ENCODE peak calls at places on chromosomes 1 and 21, in five cellular contexts. O is stomach, P is neural progenitor cell, D is tibial artery, F is hepatocyte. B is an unnamed sample. For H3K4me1, the result is how much of the 10 kb centered on the place peaks cover.

GRCh38 chr1:79124756-79125155 is 118.2 kb upstream of the ADGRL4 start:
- DNase-seq in O (no peak), P (no peak), D (no peak), F (no peak), B (no peak)

GRCh38 chr1:147580609-147581008 is 39.3 kb downstream of the BCL9 start:
- DNase-seq in O (no peak), P (no peak), D (no peak), F (no peak), B (no peak)

GRCh38 chr1:65959896-65960295 is 167.2 kb downstream of the PDE4B start:
- DNase-seq in O (peak), P (no peak), D (no peak), F (peak), B (no peak)

GRCh38 chr21:26769613-26770188 is 75.5 kb downstream of the ADAMTS1 start:
- DNase-seq in O (no peak), P (peak), D (no peak), F (peak), B (no peak)

GRCh38 chr1:177334276-177334675 is 163.5 kb downstream of the BRINP2 start:
- DNase-seq in O (no peak), P (no peak), D (no peak), F (peak), B (no peak)

GRCh38 chr1:228463559-228464455 is 23.4 kb upstream of the RNF187 start:
- DNase-seq in O (peak), P (peak), D (no peak), F (peak), B (peak)

GRCh38 chr1:67983867-67984266 is 66.6 kb downstream of the DIRAS3 start:
- DNase-seq in O (no peak), P (no peak), D (peak), F (no peak), B (peak)

GRCh38 chr21:29219165-29219770 is 79.5 kb upstream of the BACH1 start:
- DNase-seq in O (no peak), P (no peak), D (no peak), F (no peak), B (peak)

GRCh38 chr1:11701551-11701961 is 10.0 kb downstream of the DRAXIN start:
- DNase-seq in O (no peak), P (peak), D (no peak), F (no peak), B (no peak)

GRCh38 chr21:32554832-32555436 is 30.4 kb downstream of the TCP10L start:
- DNase-seq in O (no peak), P (no peak), D (no peak), F (no peak), B (no peak)

GRCh38 chr1:202319381-202320080 is 22.2 kb downstream of the UBE2T start:
- DNase-seq in O (no peak), P (no peak), D (peak), F (no peak), B (no peak)

GRCh38 chr21:42495765-42496119 is 282 bp downstream of the RSPH1 start:
- DNase-seq in O (no peak), P (no peak), D (no peak), F (peak), B (no peak)

GRCh38 chr1:153483776-153484175 is 23.3 kb upstream of the S100A7 start:
- DNase-seq in O (no peak), P (peak), D (no peak), F (no peak), B (no peak)

GRCh38 chr1:219126267-219126862 is 47.3 kb upstream of the LYPLAL1 start:
- DNase-seq in O (no peak), P (no peak), D (no peak), F (peak), B (no peak)

GRCh38 chr1:38135621-38136414 is 89.2 kb upstream of the POU3F1 start:
- DNase-seq in O (no peak), P (peak), D (no peak), F (no peak), B (no peak)

GRCh38 chr1:203076031-203076511 is 9.7 kb downstream of the MYOG start:
- DNase-seq in O (no peak), P (no peak), D (no peak), F (no peak), B (no peak)

GRCh38 chr1:12034381-12034801 is 15.1 kb downstream of the MIIP start:
- DNase-seq in O (no peak), P (no peak), D (no peak), F (peak), B (no peak)

GRCh38 chr1:67149179-67149770 is 14.5 kb upstream of the C1orf141 start:
- DNase-seq in O (peak), P (peak), D (peak), F (peak), B (peak)

GRCh38 chr1:15833069-15833679 is 14.3 kb upstream of the SPEN start:
- DNase-seq in O (peak), P (no peak), D (peak), F (no peak), B (peak)

GRCh38 chr1:4600615-4601460 is 53.6 kb upstream of the AJAP1 start:
- DNase-seq in O (peak), P (peak), D (peak), F (no peak), B (no peak)

GRCh38 chr1:151211972-151212705 is 13.8 kb downstream of the PIP5K1A start:
- DNase-seq in O (no peak), P (no peak), D (no peak), F (no peak), B (no peak)

GRCh38 chr1:239784896-239785295 is 306.8 kb upstream of the FMN2 start:
- DNase-seq in O (no peak), P (no peak), D (no peak), F (no peak), B (no peak)

GRCh38 chr1:239786464-239786863 is 305.2 kb upstream of the FMN2 start:
- DNase-seq in O (no peak), P (peak), D (no peak), F (no peak), B (no peak)

GRCh38 chr1:239785576-239785975 is 306.1 kb upstream of the FMN2 start:
- DNase-seq in O (no peak), P (no peak), D (no peak), F (no peak), B (no peak)
- H3K4me1 ChIP-seq in O (under half), P (under half), D (under half), F (under half), B (under half)

DNA sequence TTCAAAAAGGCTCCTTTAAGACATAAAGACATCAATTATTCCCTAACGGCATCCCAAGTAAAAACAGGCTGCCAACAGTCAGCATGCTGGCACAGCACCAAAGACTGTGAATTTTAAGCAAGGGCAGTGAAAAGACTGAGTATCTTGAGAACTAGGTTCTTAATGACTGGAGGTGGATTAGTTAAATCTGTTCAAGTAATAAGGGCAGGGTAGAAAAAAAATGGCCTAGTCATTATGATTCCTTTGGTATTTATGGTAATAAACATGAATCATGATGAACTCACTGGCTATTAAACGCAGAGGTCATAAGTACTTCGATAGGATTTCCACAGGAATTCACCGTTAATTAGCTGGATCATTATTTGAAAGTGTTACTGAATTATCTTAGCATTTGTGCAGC is 75.1 kb downstream of the KIFAP3 start:
- DNase-seq in O (no peak), P (no peak), D (peak), F (peak), B (peak)
- H3K27ac ChIP-seq in O (no peak), P (no peak), D (peak), F (no peak), B (no peak)

DNA sequence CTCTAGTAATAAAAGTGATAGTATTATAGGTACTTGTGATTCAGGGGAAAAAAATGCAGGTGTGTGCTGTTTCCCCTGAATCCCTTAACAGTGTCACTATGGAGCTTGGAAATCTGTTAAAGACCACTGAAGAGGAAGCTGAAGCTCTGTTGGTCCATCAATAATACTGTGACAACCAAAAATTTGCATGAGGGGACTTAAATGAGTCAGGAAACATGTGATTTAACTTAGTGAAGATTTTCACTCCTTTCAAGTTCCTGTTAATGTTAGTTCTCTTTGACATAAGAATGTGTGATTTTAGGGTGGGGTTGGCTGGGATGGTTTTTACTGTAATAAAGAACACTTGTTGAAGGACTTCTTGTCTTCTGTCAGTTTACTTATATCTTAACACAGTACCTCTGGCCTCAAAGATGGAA is 32.0 kb downstream of the VANGL2 start:
- DNase-seq in O (no peak), P (no peak), D (no peak), F (no peak), B (no peak)
- H3K4me1 ChIP-seq in O (under half), P (under half), D (under half), F (under half), B (under half)

GRCh38 chr1:6223617-6224016 is 12.1 kb downstream of the ICMT start:
- DNase-seq in O (no peak), P (no peak), D (no peak), F (peak), B (no peak)

GRCh38 chr1:6218380-6218779 is 12.5 kb downstream of the RNF207 start:
- DNase-seq in O (no peak), P (no peak), D (no peak), F (no peak), B (no peak)

GRCh38 chr1:6222644-6223043 is 13.1 kb downstream of the ICMT start:
- DNase-seq in O (no peak), P (no peak), D (no peak), F (peak), B (no peak)

GRCh38 chr1:6220236-6220635 is 14.3 kb downstream of the RNF207 start:
- DNase-seq in O (no peak), P (no peak), D (no peak), F (no peak), B (no peak)

GRCh38 chr1:6221210-6221784 is 14.5 kb downstream of the ICMT start:
- DNase-seq in O (no peak), P (no peak), D (no peak), F (no peak), B (no peak)
- H3K27ac ChIP-seq in O (no peak), P (no peak), D (no peak), F (no peak), B (no peak)

DNA sequence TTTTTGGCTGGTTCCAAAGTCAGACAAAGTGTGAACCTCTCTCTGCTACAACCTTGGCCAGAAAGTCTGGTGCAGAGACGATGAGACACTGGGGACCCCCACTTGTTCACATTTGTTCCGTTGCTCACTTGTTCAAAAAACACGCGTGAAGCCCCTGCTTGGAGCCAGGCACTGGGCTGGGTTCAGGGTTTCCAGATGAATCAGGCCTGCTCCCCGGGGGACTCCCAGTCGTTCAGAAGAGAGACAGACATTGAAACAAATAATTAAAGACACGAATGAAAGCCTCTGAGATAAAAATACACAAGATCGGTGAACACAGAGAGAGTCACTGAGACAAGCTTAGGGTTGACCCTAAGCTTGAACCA is 101.5 kb upstream of the RUNX3 start:
- DNase-seq in O (no peak), P (no peak), D (no peak), F (no peak), B (no peak)
- H3K4me1 ChIP-seq in O (half or more), P (under half), D (under half), F (under half), B (under half)

DNA sequence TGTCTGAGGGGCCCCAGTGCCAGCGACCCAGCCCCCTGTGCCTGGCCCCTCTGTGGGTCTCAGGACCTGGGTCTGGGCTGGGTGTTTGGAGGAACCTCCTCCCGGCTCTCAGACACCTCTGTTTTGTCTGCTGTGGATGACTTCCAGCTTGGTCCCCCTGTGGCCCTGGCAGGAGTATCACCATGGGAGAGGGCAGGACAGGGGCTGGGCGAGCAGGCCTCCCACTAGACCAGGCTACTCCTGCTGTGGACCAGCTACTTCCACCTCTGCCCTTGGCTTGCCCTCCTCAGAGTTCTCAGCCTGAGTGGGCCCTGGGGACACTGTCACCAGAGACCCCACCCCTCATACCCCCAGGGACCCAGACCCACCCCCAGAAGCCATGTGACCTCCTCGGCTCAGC is 21.8 kb downstream of the PLCH2 start:
- DNase-seq in O (no peak), P (no peak), D (no peak), F (no peak), B (no peak)
- H3K27ac ChIP-seq in O (no peak), P (no peak), D (no peak), F (no peak), B (no peak)

DNA sequence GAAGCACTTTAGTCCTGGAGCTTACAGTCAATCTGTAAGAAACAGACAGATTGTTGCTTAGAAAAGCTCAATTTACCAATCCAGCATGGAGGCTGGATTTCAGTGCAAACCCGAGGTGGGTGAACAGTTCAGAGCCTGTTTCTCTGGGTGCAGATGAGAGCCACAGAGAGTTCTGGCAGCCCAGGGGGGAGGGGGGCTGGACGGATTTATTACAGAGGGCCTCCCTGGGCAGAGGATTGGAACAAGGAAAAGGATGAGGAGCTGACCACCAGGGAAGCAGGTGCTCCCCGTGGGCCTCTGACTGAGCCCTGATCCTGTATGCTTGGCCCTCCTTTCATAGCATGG is 38.0 kb upstream of the EPS8L3 start:
- DNase-seq in O (no peak), P (no peak), D (peak), F (no peak), B (no peak)
- H3K4me1 ChIP-seq in O (under half), P (under half), D (under half), F (under half), B (under half)

GRCh38 chr1:44417351-44418021 is 12.4 kb downstream of the RNF220 start:
- DNase-seq in O (peak), P (peak), D (no peak), F (peak), B (peak)

GRCh38 chr1:44412591-44412990 is 7.5 kb downstream of the RNF220 start:
- DNase-seq in O (no peak), P (no peak), D (no peak), F (no peak), B (no peak)

GRCh38 chr1:44411861-44412260 is 6.8 kb downstream of the RNF220 start:
- DNase-seq in O (no peak), P (no peak), D (no peak), F (no peak), B (no peak)

GRCh38 chr1:44416408-44416807 is 11.4 kb downstream of the RNF220 start:
- DNase-seq in O (no peak), P (no peak), D (no peak), F (no peak), B (no peak)

DNA sequence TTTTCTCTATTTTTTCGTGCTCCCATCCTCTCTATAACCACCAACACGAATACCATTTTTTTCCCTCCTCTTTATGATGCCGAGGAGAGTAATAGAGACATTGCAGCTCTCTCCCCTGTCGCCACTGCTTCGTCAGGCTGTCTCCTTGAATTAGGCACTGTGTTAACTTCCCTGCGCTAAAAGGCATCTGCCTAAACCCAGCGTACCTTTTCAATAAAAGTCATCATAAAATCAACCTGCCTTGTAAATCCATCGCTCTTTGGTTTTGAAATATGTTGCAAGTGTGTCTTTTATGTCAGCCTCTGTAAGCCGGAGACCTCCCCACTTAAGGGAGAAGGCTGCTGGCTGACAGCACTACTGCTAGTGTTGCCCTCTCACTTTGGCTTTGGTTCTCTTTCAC is 8.7 kb downstream of the RNF220 start:
- DNase-seq in O (no peak), P (no peak), D (no peak), F (no peak), B (no peak)
- H3K27ac ChIP-seq in O (no peak), P (no peak), D (no peak), F (no peak), B (no peak)

DNA sequence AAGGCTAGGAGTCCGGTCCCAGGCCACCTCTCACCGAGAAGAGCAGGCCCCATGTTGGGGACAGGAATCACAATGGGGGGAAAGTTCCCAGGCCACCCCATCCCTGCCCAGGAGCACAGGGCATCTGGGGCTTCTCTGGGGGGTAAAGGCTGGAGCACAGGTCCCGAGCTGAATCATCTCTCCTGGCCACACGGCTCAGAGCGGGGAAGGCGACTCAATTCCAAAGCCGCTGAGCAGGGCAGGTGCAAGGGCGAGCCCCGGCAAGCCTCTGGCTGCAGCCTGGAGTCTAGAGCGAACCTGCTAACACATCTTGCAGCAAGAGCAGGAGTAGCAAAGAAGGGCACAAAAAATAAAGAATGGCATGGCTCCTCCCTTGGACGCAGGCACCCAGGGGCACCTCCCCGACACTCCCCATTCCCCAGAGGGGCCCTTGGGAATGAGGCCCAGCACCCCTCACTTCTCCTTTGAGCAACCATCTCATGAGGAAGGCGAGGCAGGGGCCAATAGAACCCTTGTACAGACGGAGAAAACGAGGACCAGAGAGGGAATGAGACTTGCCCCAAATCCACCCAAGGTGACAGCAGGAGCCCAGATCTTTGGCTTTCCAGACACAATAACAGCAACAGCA is 20.6 kb upstream of the ALDH4A1 start:
- DNase-seq in O (no peak), P (no peak), D (no peak), F (no peak), B (no peak)
- H3K4me1 ChIP-seq in O (half or more), P (under half), D (half or more), F (under half), B (under half)

GRCh38 chr1:208312706-208313105 is 68.5 kb upstream of the PLXNA2 start:
- DNase-seq in O (no peak), P (no peak), D (no peak), F (no peak), B (no peak)
- H3K27ac ChIP-seq in O (no peak), P (no peak), D (no peak), F (no peak), B (no peak)